ENCODE peak calls at places on chromosomes 6 and 20, in seven cellular contexts. L, V, P, I, E, N and W are unnamed samples.
A peak's percentile ranks its signal among the peaks of the same experiment; 100 is the strongest.

GRCh38 chr6:56595490-56596122 is 47.1 kb downstream of the DST start:
- DNase-seq in L (peak; percentile 43), V (peak; percentile 8), P (peak; percentile 79), I (peak; percentile 12), E (peak; percentile 31), N (peak; percentile 46), W (peak; percentile 10)

GRCh38 chr6:80531676-80532619 is 425.5 kb downstream of the BCKDHB start:
- DNase-seq in L (no peak), V (no peak), P (no peak), I (no peak), E (no peak), N (no peak), W (no peak)

GRCh38 chr6:71473908-71474307 is 185.3 kb downstream of the OGFRL1 start:
- DNase-seq in L (no peak), V (peak; percentile 43), P (no peak), I (no peak), E (no peak), N (no peak), W (no peak)

GRCh38 chr6:155301867-155302266 is 12.4 kb downstream of the TFB1M start:
- DNase-seq in L (no peak), V (no peak), P (peak; percentile 10), I (no peak), E (no peak), N (no peak), W (no peak)

GRCh38 chr6:56570434-56571359 is 72.0 kb downstream of the DST start:
- DNase-seq in L (peak; percentile 60), V (peak; percentile 20), P (peak; percentile 51), I (no peak), E (no peak), N (no peak), W (peak; percentile 33)

GRCh38 chr6:52157301-52157930 is 28.8 kb upstream of the IL17A start:
- DNase-seq in L (no peak), V (no peak), P (no peak), I (no peak), E (peak; percentile 48), N (no peak), W (no peak)

GRCh38 chr6:129667034-129667433 is 42.9 kb downstream of the ARHGAP18 start:
- DNase-seq in L (no peak), V (no peak), P (no peak), I (no peak), E (no peak), N (no peak), W (no peak)

GRCh38 chr20:8663424-8663823 is 405.5 kb upstream of the PLCB4 start:
- DNase-seq in L (no peak), V (no peak), P (no peak), I (no peak), E (no peak), N (no peak), W (no peak)

GRCh38 chr20:59705651-59706101 is 101.3 kb downstream of the PHACTR3 start:
- DNase-seq in L (no peak), V (no peak), P (peak; percentile 47), I (no peak), E (no peak), N (no peak), W (no peak)

GRCh38 chr6:161547617-161548016 is 273.8 kb upstream of the AGPAT4 start:
- DNase-seq in L (no peak), V (peak; percentile 20), P (no peak), I (no peak), E (no peak), N (no peak), W (no peak)

GRCh38 chr20:31913431-31914157 is 38.3 kb downstream of the PDRG1 start:
- DNase-seq in L (no peak), V (no peak), P (no peak), I (no peak), E (no peak), N (no peak), W (no peak)

GRCh38 chr6:157561037-157561790 is 180.2 kb downstream of the ZDHHC14 start:
- DNase-seq in L (no peak), V (no peak), P (no peak), I (no peak), E (peak; percentile 73), N (no peak), W (no peak)

GRCh38 chr20:1263853-1264252 is 2.2 kb upstream of the SNPH start:
- DNase-seq in L (no peak), V (no peak), P (peak; percentile 43), I (no peak), E (no peak), N (no peak), W (no peak)

GRCh38 chr6:71079707-71080106 is 122.8 kb upstream of the B3GAT2 start:
- DNase-seq in L (no peak), V (no peak), P (no peak), I (no peak), E (no peak), N (no peak), W (no peak)

GRCh38 chr6:5173862-5174643 is 86.7 kb downstream of the LYRM4 start:
- DNase-seq in L (no peak), V (no peak), P (peak; percentile 33), I (no peak), E (peak; percentile 87), N (no peak), W (no peak)

GRCh38 chr20:24632581-24632980 is 163.2 kb downstream of the SYNDIG1 start:
- DNase-seq in L (no peak), V (no peak), P (no peak), I (no peak), E (no peak), N (no peak), W (no peak)

GRCh38 chr20:4871486-4871885 is 129.8 kb downstream of the SLC23A2 start:
- DNase-seq in L (no peak), V (no peak), P (no peak), I (no peak), E (no peak), N (no peak), W (no peak)

GRCh38 chr6:9511157-9511556 is 903.7 kb downstream of the TFAP2A start:
- DNase-seq in L (no peak), V (no peak), P (no peak), I (no peak), E (no peak), N (no peak), W (no peak)

GRCh38 chr6:53064726-53065265 is 408 bp upstream of the FBXO9 start:
- DNase-seq in L (peak; percentile 98), V (peak; percentile 96), P (peak; percentile 99), I (peak; percentile 97), E (peak; percentile 91), N (peak; percentile 79), W (peak; percentile 88)

GRCh38 chr20:8757146-8757545 is 311.7 kb upstream of the PLCB4 start:
- DNase-seq in L (no peak), V (peak; percentile 20), P (no peak), I (no peak), E (no peak), N (no peak), W (no peak)

GRCh38 chr20:63533871-63534393 is 3.2 kb downstream of the PTK6 start:
- DNase-seq in L (no peak), V (no peak), P (no peak), I (no peak), E (no peak), N (no peak), W (peak; percentile 23)

GRCh38 chr20:22339091-22339881 is 245.1 kb downstream of the FOXA2 start:
- DNase-seq in L (peak; percentile 84), V (peak; percentile 91), P (peak; percentile 92), I (peak; percentile 70), E (no peak), N (peak; percentile 31), W (peak; percentile 38)

GRCh38 chr20:39117486-39117885 is 155.3 kb downstream of the DHX35 start:
- DNase-seq in L (peak; percentile 73), V (peak; percentile 72), P (no peak), I (peak; percentile 88), E (no peak), N (no peak), W (no peak)

GRCh38 chr6:32982702-32983492 is 14.5 kb downstream of the BRD2 start:
- DNase-seq in L (no peak), V (no peak), P (no peak), I (no peak), E (no peak), N (no peak), W (no peak)

GRCh38 chr20:1841554-1842140 is 53.6 kb upstream of the SIRPA start:
- DNase-seq in L (no peak), V (no peak), P (no peak), I (no peak), E (no peak), N (no peak), W (no peak)

GRCh38 chr6:168289571-168289962 is 30.0 kb downstream of the DACT2 start:
- DNase-seq in L (no peak), V (no peak), P (no peak), I (no peak), E (no peak), N (no peak), W (no peak)
- TF ChIP-seq REST in L (no peak), V (no peak), P (no peak), I (no peak), E (no peak), N (no peak), W (no peak)

DNA sequence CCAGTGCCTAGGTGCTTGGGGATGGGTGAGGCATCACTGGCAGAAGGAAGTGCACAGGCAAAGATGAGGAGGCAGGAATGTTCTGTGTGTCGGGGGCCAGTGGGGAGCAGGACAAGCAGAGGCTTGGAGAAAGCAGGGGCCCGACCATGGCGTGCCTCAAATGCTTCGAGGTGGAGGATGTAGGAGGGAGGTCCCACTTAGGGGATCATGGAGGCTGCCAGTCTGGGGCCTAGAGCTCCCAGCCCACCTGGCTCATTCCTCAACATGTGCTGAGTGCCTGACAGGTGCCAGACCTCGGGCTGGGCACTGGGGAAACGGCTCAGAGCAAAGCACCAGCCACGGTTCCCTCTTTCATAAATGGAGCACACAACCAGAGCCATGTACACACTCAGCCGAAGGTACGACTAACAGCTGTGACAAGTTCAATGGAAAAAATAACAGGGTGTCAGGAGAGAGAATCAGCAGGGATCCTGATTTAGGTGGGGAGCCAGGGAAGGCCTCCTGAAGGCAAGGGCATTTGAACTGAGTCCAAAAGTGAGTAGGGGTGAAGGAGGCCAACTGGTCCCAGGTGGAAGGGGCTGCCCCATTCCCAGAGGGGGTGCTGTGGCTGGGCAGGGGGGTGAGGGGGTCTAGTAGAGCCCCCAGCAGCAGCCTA is 113.2 kb downstream of the TOX2 start:
- DNase-seq in L (no peak), V (no peak), P (no peak), I (no peak), E (no peak), N (no peak), W (no peak)
- H3K4me2 ChIP-seq in L (no peak overlapping the region), V (no peak overlapping the region), P (no peak overlapping the region), I (no peak overlapping the region), E (no peak overlapping the region), N (no peak overlapping the region), W (no peak overlapping the region)

GRCh38 chr6:142897659-142898058 is 47.3 kb downstream of the HIVEP2 start:
- DNase-seq in L (no peak), V (no peak), P (no peak), I (no peak), E (no peak), N (no peak), W (no peak)
- TF ChIP-seq REST in L (no peak), V (no peak), P (no peak), I (no peak), E (no peak), N (no peak), W (no peak)

DNA sequence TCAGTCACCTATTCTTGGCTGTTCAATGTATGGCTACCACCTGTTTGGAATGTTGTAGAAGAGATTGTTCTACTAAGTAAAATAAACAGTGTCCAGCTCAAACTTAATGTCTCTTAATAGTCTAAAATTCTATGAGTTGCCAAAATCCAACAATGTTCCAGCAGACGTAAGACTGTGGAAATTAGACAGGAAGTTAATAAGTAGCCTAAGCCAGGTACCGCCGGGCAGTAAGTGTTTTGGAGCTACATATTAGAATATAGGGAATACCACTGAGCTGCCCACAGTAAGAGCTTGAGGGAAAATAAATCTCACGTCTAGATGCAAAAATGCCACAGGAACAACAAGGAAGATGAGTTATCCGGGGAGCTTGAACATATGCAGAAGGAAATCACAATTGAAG is 7.8 kb upstream of the MANEA start:
- DNase-seq in L (no peak), V (no peak), P (no peak), I (no peak), E (no peak), N (no peak), W (no peak)
- H3K4me2 ChIP-seq in L (no peak overlapping the region), V (no peak overlapping the region), P (no peak overlapping the region), I (no peak overlapping the region), E (no peak overlapping the region), N (no peak overlapping the region), W (no peak overlapping the region)